ENCODE peak calls at places on chromosomes 3 and 15, in four cellular contexts. I, J, H and S are unnamed samples.

GRCh38 chr3:123143669-123144411 is 57.9 kb upstream of the SEC22A start:
- DNase-seq in I (no peak), J (no peak), H (no peak), S (no peak)

GRCh38 chr3:46369675-46370132 is 1.0 kb upstream of the CCR5 start:
- DNase-seq in J (no peak), H (no peak), I (no peak), S (no peak)

GRCh38 chr3:194395201-194395600 is 3.9 kb downstream of the GP5 start:
- DNase-seq in H (no peak), J (no peak), I (no peak), S (no peak)

GRCh38 chr3:16881896-16882645 is 2.7 kb upstream of the PLCL2 start:
- DNase-seq in J (no peak), I (no peak), H (no peak), S (no peak)

GRCh38 chr3:45693941-45694521 is 4.8 kb downstream of the SACM1L start:
- DNase-seq in J (no peak), H (no peak), I (no peak), S (no peak)

GRCh38 chr15:24955549-24955929 is 752 bp downstream of the SNRPN start:
- DNase-seq in H (peak), I (peak), J (no peak), S (no peak)

GRCh38 chr3:38454179-38454883 is 641 bp downstream of the ACVR2B start:
- DNase-seq in I (no peak), H (no peak), J (no peak), S (peak)

GRCh38 chr3:145678401-145678800 is 482.6 kb downstream of the PLOD2 start:
- DNase-seq in H (no peak), I (no peak), J (no peak), S (no peak)

GRCh38 chr3:59595830-59596229 is 546.0 kb upstream of the CFAP20DC start:
- DNase-seq in I (no peak), J (no peak), H (no peak), S (no peak)

GRCh38 chr3:174538116-174538515 is 321.0 kb upstream of the NAALADL2 start:
- DNase-seq in H (no peak), J (no peak), I (no peak), S (no peak)

GRCh38 chr15:25171111-25171811 is 216.5 kb downstream of the SNRPN start:
- DNase-seq in H (peak), J (no peak), I (peak), S (peak)

GRCh38 chr3:182812123-182812522 is 18.8 kb downstream of the ATP11B start:
- DNase-seq in J (no peak), H (no peak), I (no peak), S (no peak)

GRCh38 chr15:75695206-75695605 is 17.4 kb downstream of the CSPG4 start:
- DNase-seq in I (no peak), J (no peak), H (no peak), S (no peak)

GRCh38 chr3:158765518-158766205 is 33.4 kb upstream of the RARRES1 start:
- DNase-seq in I (no peak), J (no peak), H (no peak), S (no peak)

GRCh38 chr3:114417265-114417664 is 123.4 kb downstream of the TIGIT start:
- DNase-seq in H (no peak), I (no peak), J (no peak), S (no peak)

GRCh38 chr3:16335772-16336621 is 71.0 kb downstream of the OXNAD1 start:
- DNase-seq in J (no peak), I (no peak), H (no peak), S (no peak)

GRCh38 chr3:114929971-114930732 is 216.9 kb downstream of the ZBTB20 start:
- DNase-seq in H (no peak), I (no peak), J (no peak), S (no peak)

GRCh38 chr3:78729921-78730320 is 1037.9 kb downstream of the ROBO1 start:
- DNase-seq in H (no peak), I (no peak), J (no peak), S (no peak)

GRCh38 chr15:40567111-40567510 is 2.0 kb upstream of the RPUSD2 start:
- DNase-seq in J (no peak), I (no peak), H (no peak), S (no peak)

GRCh38 chr3:128506721-128507120 is 13.7 kb upstream of the GATA2 start:
- DNase-seq in H (no peak), I (peak), J (no peak), S (no peak)

GRCh38 chr3:106963446-106963845 is 413.8 kb upstream of the CCDC54 start:
- DNase-seq in I (no peak), H (no peak), J (no peak), S (no peak)

GRCh38 chr15:52005748-52006701 is 13.0 kb upstream of the MAPK6 start:
- DNase-seq in J (no peak), H (no peak), I (no peak), S (no peak)

GRCh38 chr3:53045107-53045783 is 628 bp downstream of the SFMBT1 start:
- DNase-seq in I (peak), H (peak), J (peak), S (no peak)

GRCh38 chr3:149892371-149892770 is 78.3 kb downstream of the PFN2 start:
- DNase-seq in H (no peak), J (no peak), I (no peak), S (no peak)

GRCh38 chr3:26621176-26621575 is 1.4 kb upstream of the LRRC3B start:
- DNase-seq in H (no peak), I (no peak), J (no peak), S (no peak)

GRCh38 chr3:152174876-152175575 is 93.7 kb upstream of the MBNL1 start:
- DNase-seq in J (no peak), H (no peak), I (no peak), S (no peak)

GRCh38 chr15:25611603-25612002 is 172.8 kb upstream of the UBE3A start:
- DNase-seq in H (no peak), J (no peak), I (no peak), S (no peak)

GRCh38 chr15:91862891-91863520 is 9.5 kb downstream of the SLCO3A1 start:
- DNase-seq in J (no peak), I (no peak), H (no peak), S (no peak)

GRCh38 chr3:115549111-115549510 is 74.2 kb upstream of the GAP43 start:
- DNase-seq in I (no peak), J (no peak), H (no peak), S (no peak)

GRCh38 chr3:23303601-23304217 is 100.6 kb downstream of the UBE2E2 start:
- DNase-seq in J (no peak), H (no peak), I (no peak), S (no peak)

GRCh38 chr15:62059818-62060115 is 480 bp downstream of the VPS13C start:
- DNase-seq in H (peak), I (peak), J (peak), S (no peak)

GRCh38 chr3:47984089-47984759 is 32.0 kb downstream of the MAP4 start:
- DNase-seq in H (no peak), I (no peak), J (no peak), S (no peak)

GRCh38 chr15:98000249-98001203 is 40.0 kb downstream of the ARRDC4 start:
- DNase-seq in J (no peak), I (no peak), H (no peak), S (no peak)

GRCh38 chr3:185335799-185336198 is 27.1 kb upstream of the MAP3K13 start:
- DNase-seq in H (no peak), I (no peak), J (no peak), S (no peak)

GRCh38 chr3:193772389-193772788 is 179.4 kb downstream of the OPA1 start:
- DNase-seq in H (no peak), J (no peak), I (no peak), S (no peak)

GRCh38 chr3:126657901-126658300 is 3.0 kb upstream of the TXNRD3 start:
- DNase-seq in I (peak), J (no peak), H (no peak), S (no peak)

GRCh38 chr3:126658584-126658983 is 3.7 kb upstream of the TXNRD3 start:
- DNase-seq in H (no peak), J (no peak), I (peak), S (no peak)

GRCh38 chr3:126656376-126657134 is 1.6 kb upstream of the TXNRD3 start:
- DNase-seq in I (peak), J (no peak), H (no peak), S (no peak)

GRCh38 chr3:126655887-126656286 is 963 bp upstream of the TXNRD3 start:
- DNase-seq in I (peak), H (no peak), J (no peak), S (no peak)

DNA sequence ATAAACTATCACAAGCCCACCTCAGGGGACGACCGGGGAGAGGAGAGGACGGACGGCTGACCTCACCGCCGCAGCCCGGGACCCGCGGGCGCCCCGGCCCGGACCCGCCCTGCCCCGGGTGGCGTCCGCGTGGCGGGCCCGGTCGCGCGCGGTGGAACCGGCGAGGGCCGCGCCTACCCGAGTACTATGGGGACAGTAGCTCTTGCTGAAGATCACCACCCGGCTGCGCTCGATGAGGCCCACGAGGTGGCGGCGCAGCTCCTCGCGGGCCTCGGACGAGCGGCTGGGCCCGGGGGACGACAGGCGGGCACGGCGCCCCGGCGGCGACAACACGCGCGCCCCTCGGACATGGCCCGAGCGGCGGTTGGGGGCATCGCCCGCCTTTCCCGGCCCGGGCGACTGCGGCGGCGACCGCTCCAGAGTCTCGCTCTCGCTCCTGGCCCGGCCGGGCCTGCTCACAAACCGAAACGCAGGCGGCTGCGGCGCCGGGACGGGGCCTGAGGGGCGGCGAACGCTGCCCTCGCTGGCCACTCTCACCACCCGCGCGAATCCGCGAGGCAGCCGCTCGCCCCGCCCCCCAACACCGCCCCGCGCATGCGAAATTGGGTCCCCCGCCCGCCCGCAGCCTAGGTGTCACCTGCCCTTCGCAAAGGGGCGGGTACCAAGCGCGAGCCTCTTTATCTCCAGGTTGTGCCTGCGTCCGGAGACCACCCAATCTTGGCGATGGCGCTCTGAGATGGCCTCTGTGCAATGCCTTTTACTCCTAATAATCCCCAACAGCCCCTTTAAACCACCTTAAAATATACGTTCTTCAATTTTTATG is at the start of gene TXNRD3:
- DNase-seq in H (peak), J (peak), I (peak), S (peak)
- TF ChIP-seq POLR2A in H (no peak), J (no peak), I (no peak), S (no peak)

GRCh38 chr3:195542691-195543641 is at the start of gene PPP1R2:
- DNase-seq in J (peak), H (peak), I (peak), S (peak)
- TF ChIP-seq POLR2A in J (peak), H (peak), I (peak), S (peak)

DNA sequence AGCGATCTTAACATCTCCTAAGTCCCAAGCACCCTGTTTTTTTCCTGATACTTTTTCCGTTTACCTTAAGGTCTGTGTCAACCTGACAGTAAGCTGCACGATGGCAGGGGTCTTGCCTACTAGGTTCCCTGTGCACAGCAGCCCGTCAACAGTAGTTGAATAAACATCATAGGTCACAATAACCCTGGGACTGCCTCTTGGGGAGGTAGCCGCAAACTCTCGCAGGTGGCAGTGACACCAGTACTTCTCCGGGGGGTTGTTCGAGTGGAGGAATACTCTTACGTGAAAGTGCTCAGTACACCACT is 365 bp upstream of the PDCD6IP start:
- DNase-seq in J (no peak), H (no peak), I (no peak), S (no peak)
- TF ChIP-seq POLR2A in J (no peak), H (no peak), I (no peak), S (no peak)

GRCh38 chr15:78565097-78565950 is at the start of gene CHRNA5:
- DNase-seq in J (peak), H (peak), I (peak), S (peak)
- TF ChIP-seq POLR2A in J (no peak), H (no peak), I (no peak), S (no peak)

GRCh38 chr3:143065364-143065763 is 54.2 kb upstream of the CHST2 start:
- DNase-seq in J (no peak), I (no peak), H (no peak), S (no peak)
- TF ChIP-seq POLR2A in J (no peak), I (no peak), H (no peak), S (no peak)